ENCODE peak calls at places on chromosomes 11 and 22, in seven cellular contexts. One of them, this sample, is unnamed.

GRCh38 chr11:93225642-93226041 is 27.9 kb upstream of the SLC36A4 start:
- DNase-seq in left ventricle myocardium superior: no peak
- DNase-seq in NCI-H1105: peak; percentile 76
- DNase-seq in dermis blood vessel endothelial cell: peak; percentile 44
- DNase-seq in M059J: peak; percentile 29
- DNase-seq in NCI-H1092 treated with DMSO at 0.1 percent for 48 hours: peak; percentile 90
- DNase-seq in KBM-7: peak; percentile 33
- DNase-seq in this sample: peak; percentile 33

GRCh38 chr11:60753309-60753708 is 3.4 kb upstream of the MS4A15 start:
- DNase-seq in NCI-H1105: no peak
- DNase-seq in M059J: no peak
- DNase-seq in left ventricle myocardium superior: no peak
- DNase-seq in NCI-H1092 treated with DMSO at 0.1 percent for 48 hours: no peak
- DNase-seq in dermis blood vessel endothelial cell: no peak
- DNase-seq in KBM-7: no peak
- DNase-seq in this sample: no peak

GRCh38 chr22:46064966-46065666 is 85.2 kb upstream of the PPARA start:
- DNase-seq in M059J: no peak
- DNase-seq in dermis blood vessel endothelial cell: peak; percentile 47
- DNase-seq in NCI-H1092 treated with DMSO at 0.1 percent for 48 hours: no peak
- DNase-seq in KBM-7: peak; percentile 67
- DNase-seq in NCI-H1105: no peak
- DNase-seq in left ventricle myocardium superior: peak; percentile 28
- DNase-seq in this sample: no peak

GRCh38 chr11:61890536-61891330 is 612 bp downstream of the FADS3 start:
- DNase-seq in NCI-H1105: no peak
- DNase-seq in KBM-7: peak; percentile 41
- DNase-seq in dermis blood vessel endothelial cell: peak; percentile 82
- DNase-seq in left ventricle myocardium superior: peak; percentile 66
- DNase-seq in M059J: peak; percentile 86
- DNase-seq in NCI-H1092 treated with DMSO at 0.1 percent for 48 hours: peak; percentile 12
- DNase-seq in this sample: peak; percentile 71

GRCh38 chr11:63369165-63369970 is at the start of gene SLC22A9:
- DNase-seq in NCI-H1092 treated with DMSO at 0.1 percent for 48 hours: no peak
- DNase-seq in NCI-H1105: no peak
- DNase-seq in left ventricle myocardium superior: no peak
- DNase-seq in KBM-7: no peak
- DNase-seq in dermis blood vessel endothelial cell: no peak
- DNase-seq in M059J: no peak
- DNase-seq in this sample: no peak

GRCh38 chr11:128840137-128840536 is 27.0 kb downstream of the KCNJ1 start:
- DNase-seq in left ventricle myocardium superior: no peak
- DNase-seq in KBM-7: no peak
- DNase-seq in NCI-H1092 treated with DMSO at 0.1 percent for 48 hours: no peak
- DNase-seq in dermis blood vessel endothelial cell: peak; percentile 58
- DNase-seq in M059J: no peak
- DNase-seq in NCI-H1105: no peak
- DNase-seq in this sample: no peak

GRCh38 chr11:2074266-2074825 is 64.8 kb downstream of the IGF2 start:
- DNase-seq in dermis blood vessel endothelial cell: peak; percentile 22
- DNase-seq in left ventricle myocardium superior: no peak
- DNase-seq in KBM-7: no peak
- DNase-seq in M059J: no peak
- DNase-seq in NCI-H1092 treated with DMSO at 0.1 percent for 48 hours: no peak
- DNase-seq in NCI-H1105: no peak
- DNase-seq in this sample: no peak

GRCh38 chr11:68459886-68460740 is 439 bp upstream of the PPP6R3 start:
- DNase-seq in left ventricle myocardium superior: peak; percentile 96
- DNase-seq in dermis blood vessel endothelial cell: peak; percentile 99
- DNase-seq in NCI-H1105: peak; percentile 99
- DNase-seq in KBM-7: peak; percentile 97
- DNase-seq in M059J: peak; percentile 98
- DNase-seq in NCI-H1092 treated with DMSO at 0.1 percent for 48 hours: peak; percentile 100
- DNase-seq in this sample: peak; percentile 96

GRCh38 chr11:119764108-119764874 is 35.3 kb upstream of the NECTIN1 start:
- DNase-seq in dermis blood vessel endothelial cell: no peak
- DNase-seq in NCI-H1105: peak; percentile 20
- DNase-seq in KBM-7: no peak
- DNase-seq in left ventricle myocardium superior: peak; percentile 70
- DNase-seq in M059J: no peak
- DNase-seq in NCI-H1092 treated with DMSO at 0.1 percent for 48 hours: peak; percentile 17
- DNase-seq in this sample: peak; percentile 42

GRCh38 chr22:42078469-42079318 is 806 bp upstream of the SMDT1 start:
- DNase-seq in M059J: no peak
- DNase-seq in dermis blood vessel endothelial cell: peak; percentile 29
- DNase-seq in KBM-7: no peak
- DNase-seq in left ventricle myocardium superior: no peak
- DNase-seq in NCI-H1092 treated with DMSO at 0.1 percent for 48 hours: peak; percentile 34
- DNase-seq in NCI-H1105: no peak
- DNase-seq in this sample: no peak

GRCh38 chr11:124233376-124233775 is 7.5 kb upstream of the OR8G1 start:
- DNase-seq in dermis blood vessel endothelial cell: no peak
- DNase-seq in KBM-7: no peak
- DNase-seq in NCI-H1092 treated with DMSO at 0.1 percent for 48 hours: no peak
- DNase-seq in NCI-H1105: no peak
- DNase-seq in left ventricle myocardium superior: no peak
- DNase-seq in M059J: no peak
- DNase-seq in this sample: no peak

GRCh38 chr11:30583505-30584280 is 2.5 kb downstream of the MPPED2 start:
- DNase-seq in M059J: no peak
- DNase-seq in NCI-H1092 treated with DMSO at 0.1 percent for 48 hours: no peak
- DNase-seq in NCI-H1105: no peak
- DNase-seq in left ventricle myocardium superior: peak; percentile 36
- DNase-seq in dermis blood vessel endothelial cell: no peak
- DNase-seq in KBM-7: no peak
- DNase-seq in this sample: no peak

GRCh38 chr22:43481528-43482309 is 69.9 kb downstream of the MPPED1 start:
- DNase-seq in dermis blood vessel endothelial cell: peak; percentile 24
- DNase-seq in left ventricle myocardium superior: no peak
- DNase-seq in NCI-H1092 treated with DMSO at 0.1 percent for 48 hours: no peak
- DNase-seq in KBM-7: peak; percentile 57
- DNase-seq in NCI-H1105: peak; percentile 32
- DNase-seq in M059J: no peak
- DNase-seq in this sample: no peak

GRCh38 chr22:47213571-47214230 is 451.3 kb downstream of the TBC1D22A start:
- DNase-seq in M059J: peak; percentile 6
- DNase-seq in NCI-H1092 treated with DMSO at 0.1 percent for 48 hours: no peak
- DNase-seq in dermis blood vessel endothelial cell: peak; percentile 39
- DNase-seq in left ventricle myocardium superior: no peak
- DNase-seq in NCI-H1105: peak; percentile 7
- DNase-seq in KBM-7: peak; percentile 65
- DNase-seq in this sample: no peak

GRCh38 chr22:49946612-49947295 is 13.8 kb upstream of the PIM3 start:
- DNase-seq in dermis blood vessel endothelial cell: no peak
- DNase-seq in NCI-H1092 treated with DMSO at 0.1 percent for 48 hours: no peak
- DNase-seq in M059J: no peak
- DNase-seq in left ventricle myocardium superior: no peak
- DNase-seq in NCI-H1105: no peak
- DNase-seq in KBM-7: no peak
- DNase-seq in this sample: no peak

GRCh38 chr11:73384871-73385692 is 8.9 kb downstream of the RELT start:
- DNase-seq in dermis blood vessel endothelial cell: peak; percentile 57
- DNase-seq in left ventricle myocardium superior: peak; percentile 76
- DNase-seq in M059J: no peak
- DNase-seq in KBM-7: peak; percentile 97
- DNase-seq in NCI-H1105: no peak
- DNase-seq in NCI-H1092 treated with DMSO at 0.1 percent for 48 hours: no peak
- DNase-seq in this sample: no peak

GRCh38 chr22:41504397-41504796 is 35.5 kb downstream of the ACO2 start:
- DNase-seq in dermis blood vessel endothelial cell: no peak
- DNase-seq in NCI-H1105: no peak
- DNase-seq in left ventricle myocardium superior: peak; percentile 80
- DNase-seq in M059J: no peak
- DNase-seq in KBM-7: no peak
- DNase-seq in NCI-H1092 treated with DMSO at 0.1 percent for 48 hours: no peak
- DNase-seq in this sample: no peak

GRCh38 chr11:33064033-33064825 is 24.9 kb downstream of the TCP11L1 start:
- DNase-seq in left ventricle myocardium superior: no peak
- DNase-seq in NCI-H1105: no peak
- DNase-seq in KBM-7: peak; percentile 79
- DNase-seq in M059J: no peak
- DNase-seq in dermis blood vessel endothelial cell: no peak
- DNase-seq in NCI-H1092 treated with DMSO at 0.1 percent for 48 hours: no peak
- DNase-seq in this sample: no peak

GRCh38 chr11:78562398-78562797 is 12.3 kb downstream of the NARS2 start:
- DNase-seq in left ventricle myocardium superior: no peak
- DNase-seq in NCI-H1092 treated with DMSO at 0.1 percent for 48 hours: no peak
- DNase-seq in M059J: peak; percentile 74
- DNase-seq in NCI-H1105: no peak
- DNase-seq in KBM-7: no peak
- DNase-seq in dermis blood vessel endothelial cell: peak; percentile 43
- DNase-seq in this sample: peak; percentile 82

GRCh38 chr11:66976048-66976467 is 954 bp downstream of the C11orf86 start:
- DNase-seq in left ventricle myocardium superior: no peak
- DNase-seq in NCI-H1092 treated with DMSO at 0.1 percent for 48 hours: peak; percentile 26
- DNase-seq in M059J: no peak
- DNase-seq in NCI-H1105: no peak
- DNase-seq in KBM-7: peak; percentile 54
- DNase-seq in dermis blood vessel endothelial cell: peak; percentile 57
- DNase-seq in this sample: no peak

GRCh38 chr11:72773291-72773690 is 20.6 kb downstream of the STARD10 start:
- DNase-seq in left ventricle myocardium superior: peak; percentile 69
- DNase-seq in NCI-H1092 treated with DMSO at 0.1 percent for 48 hours: no peak
- DNase-seq in dermis blood vessel endothelial cell: peak; percentile 39
- DNase-seq in KBM-7: no peak
- DNase-seq in NCI-H1105: no peak
- DNase-seq in M059J: peak; percentile 84
- DNase-seq in this sample: peak; percentile 68

GRCh38 chr22:28506207-28506606 is 173.4 kb downstream of the TTC28 start:
- DNase-seq in M059J: no peak
- DNase-seq in left ventricle myocardium superior: no peak
- DNase-seq in dermis blood vessel endothelial cell: no peak
- DNase-seq in NCI-H1105: no peak
- DNase-seq in KBM-7: no peak
- DNase-seq in NCI-H1092 treated with DMSO at 0.1 percent for 48 hours: no peak
- DNase-seq in this sample: no peak